ENCODE peak calls at places on chromosome 4, in four cellular contexts. One of them, this sample, is unnamed.

GRCh38 chr4:101200561-101200960 is 146.8 kb downstream of the PPP3CA start:
- DNase-seq in MM.1S: no peak
- DNase-seq in adipocyte: peak; percentile 77
- DNase-seq in mesenchymal stem cell: peak; percentile 96
- DNase-seq in this sample: peak; percentile 22

GRCh38 chr4:6368096-6368495 is 98.4 kb downstream of the WFS1 start:
- DNase-seq in MM.1S: no peak
- DNase-seq in adipocyte: no peak
- DNase-seq in mesenchymal stem cell: no peak
- DNase-seq in this sample: no peak

GRCh38 chr4:54473077-54473545 is 184.6 kb upstream of the KIT start:
- DNase-seq in MM.1S: no peak
- DNase-seq in adipocyte: peak; percentile 42
- DNase-seq in mesenchymal stem cell: peak; percentile 85
- DNase-seq in this sample: peak; percentile 10

GRCh38 chr4:92064574-92064973 is 239.2 kb upstream of the GRID2 start:
- DNase-seq in MM.1S: no peak
- DNase-seq in adipocyte: no peak
- DNase-seq in mesenchymal stem cell: no peak
- DNase-seq in this sample: no peak

GRCh38 chr4:7960017-7960789 is 20.5 kb upstream of the AFAP1 start:
- DNase-seq in MM.1S: no peak
- DNase-seq in adipocyte: no peak
- DNase-seq in mesenchymal stem cell: peak; percentile 37
- DNase-seq in this sample: no peak

GRCh38 chr4:177673980-177674504 is 231.8 kb upstream of the AGA start:
- DNase-seq in MM.1S: no peak
- DNase-seq in adipocyte: peak; percentile 7
- DNase-seq in mesenchymal stem cell: no peak
- DNase-seq in this sample: no peak

GRCh38 chr4:55308071-55308470 is 38.0 kb upstream of the SRD5A3 start:
- DNase-seq in MM.1S: no peak
- DNase-seq in adipocyte: no peak
- DNase-seq in mesenchymal stem cell: no peak
- DNase-seq in this sample: no peak

GRCh38 chr4:126935784-126936183 is 697.0 kb upstream of the INTU start:
- DNase-seq in MM.1S: no peak
- DNase-seq in adipocyte: no peak
- DNase-seq in mesenchymal stem cell: no peak
- DNase-seq in this sample: no peak

GRCh38 chr4:38160487-38161207 is 200.4 kb downstream of the PTTG2 start:
- DNase-seq in MM.1S: no peak
- DNase-seq in adipocyte: peak; percentile 94
- DNase-seq in mesenchymal stem cell: peak; percentile 99
- DNase-seq in this sample: peak; percentile 96

GRCh38 chr4:168877407-168877778 is 132.7 kb downstream of the CBR4 start:
- DNase-seq in MM.1S: no peak
- DNase-seq in adipocyte: no peak
- DNase-seq in mesenchymal stem cell: no peak
- DNase-seq in this sample: no peak

GRCh38 chr4:73430188-73430587 is 5.8 kb upstream of the AFP start:
- DNase-seq in MM.1S: no peak
- DNase-seq in adipocyte: no peak
- DNase-seq in mesenchymal stem cell: no peak
- DNase-seq in this sample: no peak
- H3K4me3 ChIP-seq in MM.1S: no peak overlapping the region
- H3K4me3 ChIP-seq in adipocyte: no peak overlapping the region
- H3K4me3 ChIP-seq in mesenchymal stem cell: no peak overlapping the region
- H3K4me3 ChIP-seq in this sample: no peak overlapping the region

DNA sequence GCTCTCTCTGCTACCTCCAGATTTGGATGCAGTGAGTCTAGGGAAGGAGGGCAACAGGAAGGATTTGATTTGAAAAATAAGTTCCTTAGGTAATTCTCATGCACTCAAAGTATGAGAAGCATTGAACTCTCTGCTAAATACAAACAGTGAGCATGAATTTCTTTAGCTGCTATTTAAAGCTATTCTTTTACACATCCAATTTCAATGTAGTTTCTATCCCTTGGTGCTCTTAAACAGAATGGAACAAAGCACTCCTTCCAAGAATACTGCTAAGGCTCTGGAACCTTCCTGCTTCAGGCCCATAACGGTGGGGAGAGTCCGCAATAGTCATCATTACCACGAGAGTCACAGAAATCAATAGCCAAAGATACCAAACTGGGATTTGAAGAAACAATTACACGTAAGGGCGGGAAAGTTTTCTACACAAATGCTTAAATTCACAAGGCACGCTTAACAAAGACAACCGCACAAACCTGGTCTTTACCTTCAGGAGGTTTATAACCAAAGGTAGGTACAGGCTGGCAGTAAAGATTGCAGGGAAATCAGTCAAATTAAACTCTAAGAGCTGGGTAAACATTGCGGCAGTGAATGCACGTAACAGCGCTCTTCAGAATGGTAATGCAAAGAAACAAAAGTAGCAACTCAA is 123.2 kb upstream of the NAP1L5 start:
- DNase-seq in MM.1S: no peak
- DNase-seq in adipocyte: peak; percentile 24
- DNase-seq in mesenchymal stem cell: no peak
- DNase-seq in this sample: no peak
- H3K4me3 ChIP-seq in MM.1S: no peak overlapping the region
- H3K4me3 ChIP-seq in adipocyte: peak overlapping the region; percentile 91
- H3K4me3 ChIP-seq in mesenchymal stem cell: peak overlapping the region; percentile 87
- H3K4me3 ChIP-seq in this sample: no peak overlapping the region

GRCh38 chr4:90057091-90057490 is 70.1 kb upstream of the CCSER1 start:
- DNase-seq in MM.1S: no peak
- DNase-seq in adipocyte: no peak
- DNase-seq in mesenchymal stem cell: peak; percentile 1
- DNase-seq in this sample: no peak
- H3K4me3 ChIP-seq in MM.1S: no peak overlapping the region
- H3K4me3 ChIP-seq in adipocyte: no peak overlapping the region
- H3K4me3 ChIP-seq in mesenchymal stem cell: no peak overlapping the region
- H3K4me3 ChIP-seq in this sample: no peak overlapping the region

GRCh38 chr4:157012781-157013180 is 41.2 kb upstream of the PDGFC start:
- DNase-seq in MM.1S: no peak
- DNase-seq in adipocyte: peak; percentile 63
- DNase-seq in mesenchymal stem cell: peak; percentile 56
- DNase-seq in this sample: no peak

GRCh38 chr4:157018920-157019490 is 47.4 kb upstream of the PDGFC start:
- DNase-seq in MM.1S: no peak
- DNase-seq in adipocyte: no peak
- DNase-seq in mesenchymal stem cell: no peak
- DNase-seq in this sample: no peak

GRCh38 chr4:157013656-157014055 is 42.1 kb upstream of the PDGFC start:
- DNase-seq in MM.1S: no peak
- DNase-seq in adipocyte: peak; percentile 54
- DNase-seq in mesenchymal stem cell: peak; percentile 18
- DNase-seq in this sample: no peak

GRCh38 chr4:157012296-157012695 is 40.7 kb upstream of the PDGFC start:
- DNase-seq in MM.1S: no peak
- DNase-seq in adipocyte: no peak
- DNase-seq in mesenchymal stem cell: no peak
- DNase-seq in this sample: no peak

GRCh38 chr4:157014621-157015591 is 43.3 kb upstream of the PDGFC start:
- DNase-seq in MM.1S: no peak
- DNase-seq in adipocyte: peak; percentile 79
- DNase-seq in mesenchymal stem cell: peak; percentile 91
- DNase-seq in this sample: no peak
- H3K4me3 ChIP-seq in MM.1S: no peak overlapping the region
- H3K4me3 ChIP-seq in adipocyte: no peak overlapping the region
- H3K4me3 ChIP-seq in mesenchymal stem cell: peak overlapping the region; percentile 6
- H3K4me3 ChIP-seq in this sample: no peak overlapping the region

DNA sequence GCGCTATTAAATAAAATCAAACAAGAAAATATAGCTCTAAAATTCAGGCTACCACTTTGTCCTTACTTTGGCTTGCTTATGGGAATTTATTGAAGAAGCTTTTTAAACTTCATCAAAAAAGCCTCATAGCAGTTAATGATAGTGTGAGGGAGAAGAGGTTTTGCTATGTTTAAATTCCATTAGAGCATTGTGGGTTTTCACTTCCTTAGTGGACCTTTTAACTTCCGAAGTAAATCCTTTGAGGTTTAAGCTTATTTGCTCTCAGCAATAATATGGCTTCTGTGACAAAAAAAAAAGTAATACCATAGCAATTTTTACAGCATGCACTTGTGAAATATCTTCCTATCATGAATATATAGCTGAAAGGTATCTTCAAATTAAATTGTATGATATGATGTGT is 120.2 kb upstream of the NDST4 start:
- DNase-seq in MM.1S: peak; percentile 61
- DNase-seq in adipocyte: no peak
- DNase-seq in mesenchymal stem cell: no peak
- DNase-seq in this sample: no peak
- H3K4me3 ChIP-seq in MM.1S: no peak overlapping the region
- H3K4me3 ChIP-seq in adipocyte: no peak overlapping the region
- H3K4me3 ChIP-seq in mesenchymal stem cell: no peak overlapping the region
- H3K4me3 ChIP-seq in this sample: no peak overlapping the region

DNA sequence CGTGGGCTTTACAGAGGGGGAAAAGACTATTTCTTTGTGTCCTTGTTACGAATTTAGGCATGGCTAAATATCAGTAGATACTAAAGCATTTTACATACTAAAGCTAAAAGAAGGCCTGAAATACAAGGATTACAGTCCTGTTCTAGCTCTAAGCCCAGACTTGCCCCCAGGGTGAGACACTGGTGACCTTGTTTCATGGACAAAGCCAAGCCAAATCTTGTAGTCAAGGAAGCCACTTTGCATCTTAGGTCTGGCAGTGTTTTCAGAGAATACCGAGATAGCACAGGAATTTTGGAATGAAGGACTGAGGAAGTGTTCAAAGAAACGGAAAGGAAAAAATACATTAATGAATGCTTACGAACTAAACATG is 733 bp upstream of the G3BP2 start:
- DNase-seq in MM.1S: no peak
- DNase-seq in adipocyte: no peak
- DNase-seq in mesenchymal stem cell: no peak
- DNase-seq in this sample: no peak
- H3K4me3 ChIP-seq in MM.1S: peak overlapping the region; percentile 99
- H3K4me3 ChIP-seq in adipocyte: peak overlapping the region; percentile 97
- H3K4me3 ChIP-seq in mesenchymal stem cell: peak overlapping the region; percentile 99
- H3K4me3 ChIP-seq in this sample: no peak overlapping the region

This sample was measured in small intestine.